ENCODE peak calls at places on chromosomes 13 and 19, in ten cellular contexts. I is B cell; N is activated CD8-positive, alpha-beta T cell treated with anti-CD3 and anti-CD28 coated beads, Interleukin-2, amount 10 ng/mL, durations not matched to agents 7 days and 5 days; L is NCI-H345; F is lung; G is activated CD4-positive, CD25-positive, alpha-beta regulatory T cell; X is iris pigment epithelial cell; R is effector CD4-positive, alpha-beta T cell; W is cardiac fibroblast; S is pons. T is an unnamed sample.

GRCh38 chr19:3683405-3683865 is 16.8 kb downstream of the PIP5K1C start:
- DNase-seq in I (no peak), N (no peak), L (no peak), F (no peak), G (no peak), X (peak), R (no peak), W (peak), S (no peak), T (no peak)

GRCh38 chr19:7953060-7953459 is 9.6 kb upstream of the TIMM44 start:
- DNase-seq in I (no peak), N (no peak), L (no peak), F (no peak), G (no peak), X (peak), R (no peak), W (peak), S (no peak), T (no peak)

GRCh38 chr13:113671066-113672001 is 4.3 kb downstream of the GRK1 start:
- DNase-seq in I (no peak), N (no peak), L (no peak), F (no peak), G (no peak), X (no peak), R (no peak), W (no peak), S (no peak), T (no peak)

GRCh38 chr13:99415851-99416331 is 85.4 kb upstream of the TM9SF2 start:
- DNase-seq in I (no peak), N (peak), L (no peak), F (no peak), G (no peak), X (no peak), R (no peak), W (no peak), S (no peak), T (no peak)

GRCh38 chr19:50703915-50704548 is 15.6 kb downstream of the SHANK1 start:
- DNase-seq in I (no peak), N (no peak), L (no peak), F (no peak), G (no peak), X (no peak), R (no peak), W (no peak), S (no peak), T (no peak)

GRCh38 chr13:109672545-109672944 is 113.8 kb downstream of the IRS2 start:
- DNase-seq in I (no peak), N (no peak), L (no peak), F (no peak), G (no peak), X (peak), R (no peak), W (no peak), S (no peak), T (no peak)

GRCh38 chr13:79898996-79899395 is 418.0 kb downstream of the NDFIP2 start:
- DNase-seq in I (no peak), N (no peak), L (no peak), F (no peak), G (no peak), X (peak), R (no peak), W (no peak), S (no peak), T (no peak)

GRCh38 chr13:99258210-99258860 is at the start of gene GPR18:
- DNase-seq in I (no peak), N (peak), L (no peak), F (no peak), G (no peak), X (no peak), R (no peak), W (no peak), S (no peak), T (no peak)

GRCh38 chr19:862529-863304 is 3.3 kb downstream of the CFD start:
- DNase-seq in I (peak), N (peak), L (peak), F (peak), G (peak), X (peak), R (peak), W (peak), S (no peak), T (no peak)

GRCh38 chr19:56136362-56136761 is 4.7 kb upstream of the ZNF444 start:
- DNase-seq in I (no peak), N (no peak), L (peak), F (no peak), G (no peak), X (peak), R (no peak), W (no peak), S (no peak), T (no peak)

GRCh38 chr19:36797786-36798108 is 25.1 kb upstream of the ZNF850 start:
- DNase-seq in I (no peak), N (no peak), L (no peak), F (no peak), G (no peak), X (no peak), R (no peak), W (no peak), S (no peak), T (no peak)

GRCh38 chr19:12364391-12365093 is 941 bp downstream of the ZNF442 start:
- DNase-seq in I (peak), N (no peak), L (no peak), F (peak), G (no peak), X (peak), R (no peak), W (peak), S (peak), T (peak)

GRCh38 chr19:13978721-13979191 is 26.4 kb downstream of the DCAF15 start:
- DNase-seq in I (peak), N (no peak), L (no peak), F (no peak), G (no peak), X (no peak), R (no peak), W (no peak), S (no peak), T (no peak)

GRCh38 chr19:36652958-36653357 is 13.7 kb downstream of the ZNF461 start:
- DNase-seq in I (no peak), N (no peak), L (no peak), F (no peak), G (no peak), X (no peak), R (no peak), W (no peak), S (no peak), T (no peak)